ENCODE peak calls at places on chromosomes 5 and 9, in four cellular contexts. One of them, this sample, is unnamed.

GRCh38 chr5:135221187-135221473 is 177.9 kb downstream of the MACROH2A1 start:
- DNase-seq in nephron progenitor cell: no peak
- DNase-seq in PC-9: no peak
- DNase-seq in breast epithelium: no peak
- DNase-seq in this sample: no peak

GRCh38 chr5:50445281-50445949 is 4.3 kb upstream of the EMB start:
- DNase-seq in nephron progenitor cell: no peak
- DNase-seq in PC-9: no peak
- DNase-seq in breast epithelium: no peak
- DNase-seq in this sample: no peak

GRCh38 chr5:67233075-67233474 is 36.5 kb upstream of the CD180 start:
- DNase-seq in breast epithelium: no peak
- DNase-seq in PC-9: no peak
- DNase-seq in nephron progenitor cell: no peak
- DNase-seq in this sample: no peak

GRCh38 chr5:77798448-77798847 is 22.3 kb upstream of the TBCA start:
- DNase-seq in nephron progenitor cell: no peak
- DNase-seq in breast epithelium: no peak
- DNase-seq in PC-9: no peak
- DNase-seq in this sample: no peak

GRCh38 chr5:100731768-100732167 is 171.3 kb downstream of the ST8SIA4 start:
- DNase-seq in breast epithelium: no peak
- DNase-seq in nephron progenitor cell: no peak
- DNase-seq in PC-9: no peak
- DNase-seq in this sample: no peak

GRCh38 chr5:82244854-82245635 is 33.1 kb downstream of the RPS23 start:
- DNase-seq in nephron progenitor cell: no peak
- DNase-seq in breast epithelium: no peak
- DNase-seq in PC-9: no peak
- DNase-seq in this sample: no peak

GRCh38 chr5:94793113-94793815 is 174.8 kb downstream of the SLF1 start:
- DNase-seq in breast epithelium: no peak
- DNase-seq in nephron progenitor cell: no peak
- DNase-seq in PC-9: no peak
- DNase-seq in this sample: no peak

GRCh38 chr5:2538169-2538568 is 213.3 kb downstream of the IRX2 start:
- DNase-seq in breast epithelium: no peak
- DNase-seq in nephron progenitor cell: peak
- DNase-seq in PC-9: no peak
- DNase-seq in this sample: no peak

GRCh38 chr5:142568996-142569335 is 116.9 kb downstream of the FGF1 start:
- DNase-seq in nephron progenitor cell: no peak
- DNase-seq in PC-9: no peak
- DNase-seq in breast epithelium: no peak
- DNase-seq in this sample: no peak

GRCh38 chr5:108258001-108258400 is 123.9 kb downstream of the FBXL17 start:
- DNase-seq in breast epithelium: no peak
- DNase-seq in nephron progenitor cell: no peak
- DNase-seq in PC-9: no peak
- DNase-seq in this sample: no peak

GRCh38 chr5:32506251-32506661 is 61.7 kb upstream of the ZFR start:
- DNase-seq in nephron progenitor cell: no peak
- DNase-seq in PC-9: no peak
- DNase-seq in breast epithelium: no peak
- DNase-seq in this sample: no peak

GRCh38 chr5:143129910-143130703 is 273.4 kb downstream of the NR3C1 start:
- DNase-seq in breast epithelium: no peak
- DNase-seq in nephron progenitor cell: no peak
- DNase-seq in PC-9: no peak
- DNase-seq in this sample: no peak

GRCh38 chr5:40089269-40089668 is 590.4 kb upstream of the PTGER4 start:
- DNase-seq in breast epithelium: no peak
- DNase-seq in PC-9: no peak
- DNase-seq in nephron progenitor cell: no peak
- DNase-seq in this sample: no peak

GRCh38 chr5:154103223-154103622 is 64.5 kb downstream of the MFAP3 start:
- DNase-seq in breast epithelium: no peak
- DNase-seq in nephron progenitor cell: no peak
- DNase-seq in PC-9: no peak
- DNase-seq in this sample: no peak

GRCh38 chr9:137814436-137814835 is 63.1 kb upstream of the CACNA1B start:
- DNase-seq in PC-9: no peak
- DNase-seq in nephron progenitor cell: no peak
- DNase-seq in breast epithelium: peak
- DNase-seq in this sample: no peak

GRCh38 chr5:159912033-159912800 is 4.1 kb upstream of the ADRA1B start:
- DNase-seq in breast epithelium: no peak
- DNase-seq in PC-9: peak
- DNase-seq in nephron progenitor cell: no peak
- DNase-seq in this sample: no peak

GRCh38 chr5:83567741-83568530 is 96.4 kb downstream of the VCAN start:
- DNase-seq in PC-9: peak
- DNase-seq in breast epithelium: no peak
- DNase-seq in nephron progenitor cell: no peak
- DNase-seq in this sample: no peak

GRCh38 chr5:179065703-179066102 is 5.5 kb downstream of the ZNF354C start:
- DNase-seq in nephron progenitor cell: no peak
- DNase-seq in PC-9: no peak
- DNase-seq in breast epithelium: no peak
- DNase-seq in this sample: no peak

GRCh38 chr5:141914797-141915196 is 8.9 kb upstream of the DELE1 start:
- DNase-seq in nephron progenitor cell: no peak
- DNase-seq in PC-9: no peak
- DNase-seq in breast epithelium: no peak
- DNase-seq in this sample: no peak

GRCh38 chr5:172180936-172181335 is 7.1 kb downstream of the STK10 start:
- DNase-seq in breast epithelium: no peak
- DNase-seq in PC-9: no peak
- DNase-seq in nephron progenitor cell: no peak
- DNase-seq in this sample: no peak

GRCh38 chr9:115349542-115349941 is 231.6 kb upstream of the TNC start:
- DNase-seq in nephron progenitor cell: no peak
- DNase-seq in breast epithelium: no peak
- DNase-seq in PC-9: no peak
- DNase-seq in this sample: no peak

GRCh38 chr9:126722922-126723806 is 81.7 kb upstream of the ZBTB43 start:
- DNase-seq in PC-9: no peak
- DNase-seq in nephron progenitor cell: peak
- DNase-seq in breast epithelium: no peak
- DNase-seq in this sample: peak

GRCh38 chr9:21770877-21771560 is 31.4 kb upstream of the MTAP start:
- DNase-seq in nephron progenitor cell: no peak
- DNase-seq in PC-9: no peak
- DNase-seq in breast epithelium: no peak
- DNase-seq in this sample: no peak

GRCh38 chr9:124472770-124473169 is 22.5 kb downstream of the ADGRD2 start:
- DNase-seq in PC-9: no peak
- DNase-seq in nephron progenitor cell: no peak
- DNase-seq in breast epithelium: no peak
- DNase-seq in this sample: no peak

GRCh38 chr9:131469369-131469768 is 33.3 kb upstream of the POMT1 start:
- DNase-seq in breast epithelium: peak
- DNase-seq in nephron progenitor cell: no peak
- DNase-seq in PC-9: no peak
- DNase-seq in this sample: no peak

GRCh38 chr5:150624334-150625163 is 15.9 kb upstream of the SYNPO start:
- DNase-seq in nephron progenitor cell: peak
- DNase-seq in breast epithelium: no peak
- DNase-seq in PC-9: no peak
- DNase-seq in this sample: peak

GRCh38 chr9:130232899-130233586 is 32.5 kb upstream of the HMCN2 start:
- DNase-seq in PC-9: no peak
- DNase-seq in breast epithelium: no peak
- DNase-seq in nephron progenitor cell: peak
- DNase-seq in this sample: no peak

GRCh38 chr5:97042981-97043380 is 99.4 kb downstream of the LIX1 start:
- DNase-seq in PC-9: no peak
- DNase-seq in breast epithelium: no peak
- DNase-seq in nephron progenitor cell: peak
- DNase-seq in this sample: no peak

GRCh38 chr5:146048994-146049703 is 56.2 kb downstream of the PLAC8L1 start:
- DNase-seq in nephron progenitor cell: peak
- DNase-seq in breast epithelium: no peak
- DNase-seq in PC-9: peak
- DNase-seq in this sample: no peak

GRCh38 chr9:126652140-126652558 is 38.4 kb downstream of the LMX1B start:
- DNase-seq in nephron progenitor cell: peak
- DNase-seq in PC-9: peak
- DNase-seq in breast epithelium: no peak
- DNase-seq in this sample: no peak

GRCh38 chr5:10118150-10118549 is 131.5 kb downstream of the ATPSCKMT start:
- DNase-seq in PC-9: no peak
- DNase-seq in breast epithelium: no peak
- DNase-seq in nephron progenitor cell: no peak
- DNase-seq in this sample: no peak

GRCh38 chr9:123863164-123863855 is 66.6 kb downstream of the DENND1A start:
- DNase-seq in breast epithelium: no peak
- DNase-seq in nephron progenitor cell: peak
- DNase-seq in PC-9: no peak
- DNase-seq in this sample: no peak

GRCh38 chr9:129620669-129621295 is at the start of gene C9orf50:
- DNase-seq in breast epithelium: no peak
- DNase-seq in nephron progenitor cell: no peak
- DNase-seq in PC-9: no peak
- DNase-seq in this sample: no peak

GRCh38 chr9:71729816-71730526 is 38.3 kb downstream of the CEMIP2 start:
- DNase-seq in breast epithelium: no peak
- DNase-seq in PC-9: no peak
- DNase-seq in nephron progenitor cell: no peak
- DNase-seq in this sample: no peak

GRCh38 chr9:31071606-31072286 is 1312.7 kb upstream of the ACO1 start:
- DNase-seq in nephron progenitor cell: no peak
- DNase-seq in breast epithelium: no peak
- DNase-seq in PC-9: no peak
- DNase-seq in this sample: no peak
- TF ChIP-seq CTCF in nephron progenitor cell: no peak
- TF ChIP-seq CTCF in breast epithelium: no peak
- TF ChIP-seq CTCF in PC-9: no peak
- TF ChIP-seq CTCF in this sample: no peak

GRCh38 chr5:28779161-28779754 is 1740.9 kb upstream of the CDH9 start:
- DNase-seq in breast epithelium: no peak
- DNase-seq in PC-9: no peak
- DNase-seq in nephron progenitor cell: no peak
- DNase-seq in this sample: no peak
- TF ChIP-seq CTCF in breast epithelium: no peak
- TF ChIP-seq CTCF in PC-9: peak
- TF ChIP-seq CTCF in nephron progenitor cell: peak
- TF ChIP-seq CTCF in this sample: no peak

GRCh38 chr9:109817846-109818472 is 38.0 kb downstream of the PALM2AKAP2 start:
- DNase-seq in nephron progenitor cell: peak
- DNase-seq in PC-9: peak
- DNase-seq in breast epithelium: no peak
- DNase-seq in this sample: no peak
- TF ChIP-seq CTCF in nephron progenitor cell: peak
- TF ChIP-seq CTCF in PC-9: peak
- TF ChIP-seq CTCF in breast epithelium: peak
- TF ChIP-seq CTCF in this sample: no peak

GRCh38 chr9:95910770-95911340 is 35.4 kb downstream of the ERCC6L2 start:
- DNase-seq in PC-9: no peak
- DNase-seq in nephron progenitor cell: no peak
- DNase-seq in breast epithelium: no peak
- DNase-seq in this sample: no peak

GRCh38 chr9:95910023-95910706 is 34.7 kb downstream of the ERCC6L2 start:
- DNase-seq in breast epithelium: no peak
- DNase-seq in nephron progenitor cell: no peak
- DNase-seq in PC-9: no peak
- DNase-seq in this sample: no peak

GRCh38 chr9:95903398-95903797 is 27.9 kb downstream of the ERCC6L2 start:
- DNase-seq in PC-9: no peak
- DNase-seq in nephron progenitor cell: no peak
- DNase-seq in breast epithelium: no peak
- DNase-seq in this sample: no peak

GRCh38 chr9:95912773-95913172 is 37.3 kb downstream of the ERCC6L2 start:
- DNase-seq in breast epithelium: no peak
- DNase-seq in PC-9: no peak
- DNase-seq in nephron progenitor cell: no peak
- DNase-seq in this sample: no peak

DNA sequence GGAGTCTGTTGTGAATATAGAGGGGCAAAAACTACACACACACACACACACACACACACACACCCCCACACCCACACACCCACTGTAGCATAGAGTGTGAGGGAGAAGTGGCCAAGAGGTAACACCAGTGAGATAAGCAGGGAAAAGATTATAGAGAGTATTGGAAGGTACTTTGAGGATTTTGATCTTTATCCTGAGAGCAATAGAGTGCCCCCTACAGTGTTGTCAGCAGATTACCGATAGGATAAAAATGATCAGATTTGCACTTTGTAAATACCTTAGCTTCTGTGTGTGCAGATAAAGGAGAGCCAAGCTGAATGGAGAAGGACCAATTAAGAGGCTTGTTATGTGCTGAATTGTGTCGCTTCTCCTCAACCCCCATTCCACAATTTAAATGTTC is 32.3 kb downstream of the ERCC6L2 start:
- DNase-seq in nephron progenitor cell: no peak
- DNase-seq in breast epithelium: no peak
- DNase-seq in PC-9: no peak
- DNase-seq in this sample: no peak
- TF ChIP-seq CTCF in nephron progenitor cell: no peak
- TF ChIP-seq CTCF in breast epithelium: no peak
- TF ChIP-seq CTCF in PC-9: peak
- TF ChIP-seq CTCF in this sample: no peak

DNA sequence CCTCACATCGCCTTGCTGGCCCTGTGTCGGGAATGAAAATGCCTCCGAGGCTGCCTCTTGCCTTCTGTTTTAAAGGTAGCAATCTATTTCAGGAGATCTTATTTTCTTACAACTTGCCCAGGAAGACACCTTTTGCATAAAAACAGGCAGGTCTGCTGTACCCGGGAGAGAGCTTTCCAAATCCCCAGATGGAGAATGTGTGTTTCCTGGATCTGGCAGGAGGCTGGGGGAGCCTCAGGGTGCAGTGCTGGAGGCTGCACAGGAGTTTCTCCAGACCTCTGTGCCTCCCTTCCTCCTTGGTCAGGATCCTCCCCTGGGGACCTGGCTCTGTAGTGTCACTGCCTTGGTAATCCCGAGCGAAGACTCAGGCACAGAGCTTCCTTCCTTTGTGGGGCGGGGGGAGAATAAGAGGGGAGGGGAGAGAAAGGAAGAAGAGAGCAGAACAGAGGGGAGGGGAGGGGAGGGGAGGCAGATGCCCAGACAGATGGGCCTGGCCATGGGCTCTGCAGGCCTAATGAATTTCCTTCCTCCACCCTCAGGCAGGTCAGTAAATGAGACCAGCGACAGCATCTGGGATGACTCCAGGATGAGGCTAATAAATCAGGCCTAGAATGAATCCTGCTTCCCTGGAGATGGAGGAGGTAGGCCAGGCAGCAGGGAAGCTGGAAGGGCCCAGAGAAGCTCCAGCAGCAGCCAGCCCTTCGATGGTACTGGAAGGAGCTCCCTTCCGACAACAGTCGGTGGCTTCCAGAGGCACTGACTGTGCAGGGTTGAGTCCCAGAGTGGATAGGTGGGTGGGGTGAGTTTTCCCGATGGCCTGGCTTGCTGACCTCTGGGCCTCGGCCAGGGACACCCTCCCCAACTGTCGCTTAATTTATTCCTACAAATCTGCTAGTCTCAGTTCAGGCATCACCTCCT is 104.2 kb upstream of the BOD1 start:
- DNase-seq in PC-9: no peak
- DNase-seq in breast epithelium: no peak
- DNase-seq in nephron progenitor cell: peak
- DNase-seq in this sample: no peak
- TF ChIP-seq CTCF in PC-9: no peak
- TF ChIP-seq CTCF in breast epithelium: no peak
- TF ChIP-seq CTCF in nephron progenitor cell: no peak
- TF ChIP-seq CTCF in this sample: no peak